ENCODE peak calls at places on chromosomes 6 and 20, in ten cellular contexts. F is mesothelial cell of epicardium; I is CD8-positive, alpha-beta T cell; S is HCT116; A is HFFc6; E is Caco-2; P is astrocyte of the cerebellum; N is GM13976; G is WTC11; Q is CD4-positive, alpha-beta T cell. C is an unnamed sample.

GRCh38 chr6:90578894-90579549 is 7.8 kb downstream of the MAP3K7 start:
- DNase-seq in F (no peak), I (no peak), S (no peak), A (no peak), E (no peak), P (no peak), N (no peak), G (no peak), Q (no peak), C (no peak)

GRCh38 chr6:156563710-156564109 is 213.5 kb upstream of the ARID1B start:
- DNase-seq in F (no peak), I (no peak), S (no peak), A (no peak), E (no peak), P (no peak), N (no peak), G (no peak), Q (no peak), C (no peak)

GRCh38 chr20:38338849-38339520 is 7.3 kb upstream of the LBP start:
- DNase-seq in F (no peak), I (no peak), S (no peak), A (peak), E (peak), P (no peak), N (no peak), G (peak), Q (no peak), C (no peak)

GRCh38 chr6:100622907-100623692 is 158.4 kb upstream of the SIM1 start:
- DNase-seq in F (no peak), I (no peak), S (no peak), A (peak), E (no peak), P (no peak), N (no peak), G (no peak), Q (no peak), C (no peak)

GRCh38 chr6:15327271-15327670 is 81.4 kb downstream of the JARID2 start:
- DNase-seq in F (no peak), I (no peak), S (peak), A (no peak), E (peak), P (no peak), N (peak), G (no peak), Q (peak), C (no peak)

GRCh38 chr20:57838670-57839142 is 128.9 kb upstream of the PMEPA1 start:
- DNase-seq in F (peak), I (peak), S (no peak), A (no peak), E (no peak), P (peak), N (no peak), G (no peak), Q (no peak), C (no peak)

GRCh38 chr6:100726741-100727140 is 154.4 kb downstream of the ASCC3 start:
- DNase-seq in F (no peak), I (no peak), S (no peak), A (peak), E (no peak), P (peak), N (no peak), G (no peak), Q (no peak), C (no peak)

GRCh38 chr20:61719691-61720347 is 345.9 kb downstream of the TAF4 start:
- DNase-seq in F (no peak), I (peak), S (no peak), A (no peak), E (no peak), P (no peak), N (no peak), G (no peak), Q (peak), C (no peak)

GRCh38 chr20:63574156-63574828 is at the start of gene HELZ2:
- DNase-seq in F (peak), I (peak), S (peak), A (peak), E (peak), P (no peak), N (peak), G (peak), Q (peak), C (peak)

GRCh38 chr20:34396408-34396807 is 33.3 kb downstream of the ITCH start:
- DNase-seq in F (no peak), I (no peak), S (no peak), A (no peak), E (no peak), P (no peak), N (no peak), G (no peak), Q (no peak), C (no peak)

GRCh38 chr20:62536731-62537401 is 61.1 kb upstream of the GATA5 start:
- DNase-seq in F (no peak), I (no peak), S (no peak), A (peak), E (no peak), P (no peak), N (no peak), G (no peak), Q (no peak), C (no peak)

GRCh38 chr6:135535989-135536414 is 38.5 kb upstream of the AHI1 start:
- DNase-seq in F (no peak), I (no peak), S (peak), A (peak), E (peak), P (peak), N (peak), G (no peak), Q (no peak), C (peak)

GRCh38 chr6:135546206-135546605 is 48.7 kb upstream of the AHI1 start:
- DNase-seq in F (no peak), I (no peak), S (no peak), A (no peak), E (no peak), P (no peak), N (no peak), G (no peak), Q (no peak), C (no peak)

GRCh38 chr6:135537782-135538301 is 40.3 kb upstream of the AHI1 start:
- DNase-seq in F (no peak), I (no peak), S (peak), A (peak), E (no peak), P (peak), N (no peak), G (no peak), Q (no peak), C (no peak)

GRCh38 chr6:135534773-135535380 is 37.3 kb upstream of the AHI1 start:
- DNase-seq in F (no peak), I (no peak), S (no peak), A (no peak), E (no peak), P (peak), N (no peak), G (no peak), Q (no peak), C (no peak)

DNA sequence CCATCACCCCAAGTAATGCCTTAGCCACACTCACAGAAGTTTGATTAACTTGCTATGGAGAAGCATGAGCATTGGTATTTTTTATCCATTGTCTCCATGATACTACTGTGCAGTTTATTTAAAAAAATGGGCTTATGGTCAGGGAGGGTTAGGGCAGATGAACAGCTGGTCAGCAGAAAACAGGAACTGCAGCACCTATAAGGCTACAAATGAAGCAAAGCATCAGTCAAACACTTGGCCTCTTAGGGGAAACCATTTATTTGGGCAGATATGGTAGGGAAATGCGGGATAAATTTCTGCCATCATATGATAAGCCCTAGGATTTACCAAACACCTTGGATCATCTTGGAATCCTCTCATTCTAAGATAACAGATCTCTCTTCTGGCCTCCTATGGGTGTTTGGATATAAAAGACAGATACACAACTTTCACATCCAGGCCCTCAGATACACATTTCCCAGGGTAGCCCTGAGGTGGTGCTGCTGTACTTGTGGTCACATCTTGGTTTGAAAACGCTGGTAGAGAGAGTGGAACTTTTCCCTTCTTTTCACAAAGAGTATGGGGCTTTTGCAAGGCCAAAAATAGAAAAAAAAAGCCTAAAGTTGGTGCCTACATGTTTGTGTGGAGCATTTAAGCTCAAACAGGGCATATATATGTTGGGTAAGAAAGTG is 42.8 kb upstream of the AHI1 start:
- DNase-seq in F (no peak), I (no peak), S (no peak), A (no peak), E (no peak), P (peak), N (no peak), G (no peak), Q (no peak), C (no peak)
- TF ChIP-seq CTCF in F (no peak), I (no peak), S (no peak), A (peak), E (no peak), P (peak), N (no peak), G (no peak), Q (no peak), C (no peak)

GRCh38 chr6:117837268-117837667 is 69.8 kb upstream of the SLC35F1 start:
- DNase-seq in F (no peak), I (no peak), S (no peak), A (no peak), E (no peak), P (no peak), N (no peak), G (no peak), Q (no peak), C (no peak)

DNA sequence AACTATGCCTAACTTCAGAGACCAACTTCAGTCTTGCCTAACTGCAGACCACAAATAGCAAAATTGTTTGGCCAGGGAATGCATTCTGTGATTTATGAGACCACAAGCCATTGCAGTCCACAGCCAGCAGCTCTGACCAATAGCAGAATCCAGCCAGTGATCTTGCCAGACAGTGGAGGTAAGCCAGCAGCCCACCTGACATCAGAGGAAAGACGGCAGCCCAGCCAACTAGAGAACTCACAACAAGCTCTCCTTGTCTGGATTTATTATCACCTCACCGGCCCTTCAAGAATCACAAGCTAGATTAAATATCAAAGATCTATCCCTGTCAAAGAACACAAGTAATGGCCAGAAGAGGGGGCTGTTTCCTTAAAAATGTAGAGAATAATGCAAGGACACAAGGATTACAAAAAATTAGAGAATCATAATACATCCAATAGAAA is 66.5 kb upstream of the SLC35F1 start:
- DNase-seq in F (no peak), I (no peak), S (peak), A (peak), E (peak), P (peak), N (peak), G (no peak), Q (no peak), C (peak)
- TF ChIP-seq CTCF in F (peak), I (no peak), S (peak), A (peak), E (peak), P (peak), N (no peak), G (peak), Q (no peak), C (peak)

GRCh38 chr6:30942338-30943060 is 1.7 kb downstream of the MUCL3 start:
- DNase-seq in F (peak), I (no peak), S (peak), A (peak), E (peak), P (peak), N (no peak), G (peak), Q (no peak), C (peak)
- TF ChIP-seq CTCF in F (no peak), I (no peak), S (peak), A (peak), E (peak), P (peak), N (no peak), G (peak), Q (no peak), C (peak)

GRCh38 chr6:48086187-48086586 is 24.8 kb downstream of the PTCHD4 start:
- DNase-seq in F (no peak), I (no peak), S (no peak), A (no peak), E (no peak), P (no peak), N (no peak), G (no peak), Q (no peak), C (no peak)
- TF ChIP-seq CTCF in F (no peak), I (no peak), S (peak), A (peak), E (no peak), P (peak), N (no peak), G (no peak), Q (no peak), C (peak)

GRCh38 chr6:1790684-1791083 is 181.0 kb downstream of the FOXC1 start:
- DNase-seq in F (no peak), I (no peak), S (no peak), A (no peak), E (no peak), P (no peak), N (no peak), G (no peak), Q (no peak), C (no peak)

GRCh38 chr6:1796706-1797529 is 187.2 kb downstream of the FOXC1 start:
- DNase-seq in F (no peak), I (no peak), S (no peak), A (peak), E (no peak), P (no peak), N (peak), G (no peak), Q (no peak), C (no peak)

GRCh38 chr6:1789092-1789491 is 179.4 kb downstream of the FOXC1 start:
- DNase-seq in F (no peak), I (no peak), S (no peak), A (no peak), E (no peak), P (peak), N (no peak), G (no peak), Q (no peak), C (no peak)

GRCh38 chr6:1795923-1796322 is 186.2 kb downstream of the FOXC1 start:
- DNase-seq in F (no peak), I (no peak), S (no peak), A (no peak), E (no peak), P (no peak), N (no peak), G (no peak), Q (no peak), C (no peak)

DNA sequence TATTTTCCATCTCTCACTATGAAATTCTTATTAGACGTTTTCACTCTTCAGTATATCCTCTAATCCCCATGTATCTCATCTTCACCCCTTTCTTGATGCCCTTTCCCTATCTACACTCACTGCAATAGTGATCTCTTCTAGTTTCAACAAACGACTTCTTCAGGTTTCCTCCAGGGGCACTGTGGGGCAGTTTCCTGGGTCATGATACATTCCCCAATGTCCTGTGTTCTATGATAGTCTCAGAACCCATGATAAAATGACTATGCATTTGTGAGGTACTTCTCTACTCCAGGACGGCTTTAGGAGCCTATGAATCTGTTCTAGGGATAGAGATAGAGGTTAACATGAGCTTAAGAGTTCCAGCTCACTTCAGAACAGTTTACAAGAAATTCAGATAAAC is 183.3 kb downstream of the FOXC1 start:
- DNase-seq in F (no peak), I (no peak), S (peak), A (peak), E (peak), P (no peak), N (no peak), G (peak), Q (no peak), C (peak)
- TF ChIP-seq CTCF in F (no peak), I (peak), S (peak), A (peak), E (peak), P (peak), N (peak), G (peak), Q (no peak), C (peak)

DNA sequence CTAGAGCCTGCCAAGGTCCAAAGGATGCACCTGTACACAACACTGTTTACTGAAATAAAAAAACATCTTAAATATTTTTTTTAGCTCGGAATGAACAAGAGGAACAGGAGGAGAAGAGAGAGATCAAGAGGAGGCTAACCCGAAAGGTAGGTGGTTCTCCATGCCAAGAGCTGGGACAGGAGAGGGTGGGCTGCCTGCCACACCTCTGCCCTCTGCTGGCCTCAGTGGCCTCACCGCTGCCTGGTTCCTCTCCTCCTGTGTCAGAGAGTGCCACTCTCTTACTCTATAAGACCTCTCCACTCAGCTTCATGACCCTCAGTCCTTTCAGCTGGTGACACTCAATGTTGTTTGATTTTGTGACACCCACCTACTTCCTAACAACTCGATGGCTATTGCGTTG is 50.2 kb downstream of the TBC1D7 start:
- DNase-seq in F (no peak), I (no peak), S (no peak), A (no peak), E (peak), P (no peak), N (no peak), G (peak), Q (no peak), C (no peak)
- TF ChIP-seq CTCF in F (no peak), I (no peak), S (peak), A (peak), E (peak), P (no peak), N (no peak), G (peak), Q (no peak), C (peak)

DNA sequence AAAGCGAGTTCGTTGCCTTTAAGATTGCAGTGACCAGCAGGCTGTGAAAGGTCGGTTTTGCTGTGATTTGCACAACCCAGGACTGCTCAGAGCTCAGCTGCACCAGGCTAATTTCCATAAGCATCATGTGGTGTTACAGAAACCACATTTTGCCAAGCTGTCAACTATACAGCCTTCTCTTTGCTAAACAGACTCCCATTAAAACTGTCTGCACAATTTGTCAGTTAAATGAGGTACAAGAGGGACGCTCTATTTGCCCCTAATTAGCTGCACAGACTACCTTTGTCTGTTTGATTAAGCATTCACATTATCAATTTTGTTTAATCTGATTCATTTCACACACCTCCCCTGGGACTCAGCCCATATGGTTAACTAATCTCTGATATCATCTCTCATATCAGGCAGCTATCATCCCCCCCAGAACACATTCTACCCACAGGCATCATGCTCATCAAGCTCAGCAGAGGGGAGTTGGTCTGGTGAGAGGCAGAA is 62.1 kb downstream of the OLIG3 start:
- DNase-seq in F (no peak), I (no peak), S (no peak), A (no peak), E (no peak), P (no peak), N (no peak), G (no peak), Q (no peak), C (no peak)
- TF ChIP-seq CTCF in F (no peak), I (no peak), S (no peak), A (no peak), E (no peak), P (no peak), N (no peak), G (no peak), Q (no peak), C (no peak)

DNA sequence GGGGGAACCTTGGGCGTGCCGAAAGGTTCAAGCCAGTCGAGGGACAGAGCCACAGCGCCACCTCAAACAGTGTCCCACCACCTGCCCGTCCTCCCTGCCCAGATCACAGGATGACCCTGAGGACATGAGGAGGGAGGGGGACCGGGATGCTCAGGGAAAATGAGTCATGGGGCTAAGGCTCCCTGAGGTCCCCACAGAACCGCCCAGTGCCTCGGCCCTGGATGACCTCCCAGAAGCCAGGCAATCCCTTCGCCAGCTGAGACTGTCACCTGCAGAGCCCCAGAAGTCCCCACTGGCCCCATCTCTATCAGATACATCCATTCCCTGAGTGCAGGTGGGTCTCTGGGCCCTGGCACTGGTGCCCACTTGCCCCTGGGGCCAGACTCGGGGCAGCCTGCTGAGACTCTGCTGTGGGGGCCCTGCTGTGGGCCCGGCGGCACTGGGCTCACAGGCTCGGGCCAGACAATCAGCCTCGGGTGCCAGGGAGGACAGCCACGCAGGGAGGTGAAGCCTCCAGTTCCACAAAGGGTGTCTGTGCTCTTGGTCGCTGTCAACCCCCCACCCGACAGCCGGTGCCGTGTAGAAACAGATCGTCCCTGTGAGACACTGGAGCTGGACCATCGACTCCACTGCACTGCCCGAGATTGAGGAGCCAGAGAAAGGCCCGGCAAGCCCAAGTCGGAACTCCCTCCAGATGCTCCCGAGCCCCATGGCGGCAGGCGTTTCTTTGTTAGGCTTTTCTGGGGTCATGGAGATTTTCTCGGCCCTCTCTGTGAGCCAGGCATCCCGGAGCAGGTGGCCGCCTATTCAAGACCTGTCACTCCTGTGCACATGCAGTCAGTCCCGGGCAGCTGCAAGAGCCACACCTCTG is 26.1 kb downstream of the PXDC1 start:
- DNase-seq in F (no peak), I (no peak), S (no peak), A (no peak), E (no peak), P (no peak), N (no peak), G (no peak), Q (no peak), C (no peak)
- TF ChIP-seq CTCF in F (no peak), I (no peak), S (no peak), A (no peak), E (no peak), P (no peak), N (no peak), G (no peak), Q (no peak), C (no peak)

C was measured in neural crest cell.